ENCODE peak calls at places on chromosomes 11 and 22, in seven cellular contexts. One of them, this sample, is unnamed.
A peak's percentile ranks its signal among the peaks of the same experiment; 100 is the strongest.

GRCh38 chr22:27975381-27976013 is 56.4 kb upstream of the PITPNB start:
- DNase-seq in neuronal stem cell: no peak
- DNase-seq in A549: no peak
- DNase-seq in GM23248: peak; percentile 9
- DNase-seq in neural progenitor cell: no peak
- DNase-seq in H9: no peak
- DNase-seq in fibroblast of lung: no peak
- DNase-seq in this sample: no peak

GRCh38 chr11:118343981-118344521 is at the start of gene CD3G:
- DNase-seq in neuronal stem cell: no peak
- DNase-seq in A549: no peak
- DNase-seq in GM23248: no peak
- DNase-seq in neural progenitor cell: no peak
- DNase-seq in H9: no peak
- DNase-seq in fibroblast of lung: no peak
- DNase-seq in this sample: no peak

GRCh38 chr11:79253280-79253679 is 187.6 kb downstream of the TENM4 start:
- DNase-seq in neuronal stem cell: no peak
- DNase-seq in A549: no peak
- DNase-seq in GM23248: no peak
- DNase-seq in neural progenitor cell: peak; percentile 32
- DNase-seq in H9: no peak
- DNase-seq in fibroblast of lung: no peak
- DNase-seq in this sample: no peak

GRCh38 chr11:118152020-118152551 is 537 bp downstream of the SCN4B start:
- DNase-seq in neuronal stem cell: no peak
- DNase-seq in A549: no peak
- DNase-seq in GM23248: no peak
- DNase-seq in neural progenitor cell: no peak
- DNase-seq in H9: peak; percentile 44
- DNase-seq in fibroblast of lung: no peak
- DNase-seq in this sample: no peak

GRCh38 chr11:98561877-98562395 is 458.8 kb upstream of the CNTN5 start:
- DNase-seq in neuronal stem cell: no peak
- DNase-seq in A549: no peak
- DNase-seq in GM23248: no peak
- DNase-seq in neural progenitor cell: no peak
- DNase-seq in H9: no peak
- DNase-seq in fibroblast of lung: no peak
- DNase-seq in this sample: no peak

GRCh38 chr11:119593346-119593745 is 135.7 kb downstream of the NECTIN1 start:
- DNase-seq in neuronal stem cell: no peak
- DNase-seq in A549: no peak
- DNase-seq in GM23248: no peak
- DNase-seq in neural progenitor cell: no peak
- DNase-seq in H9: no peak
- DNase-seq in fibroblast of lung: no peak
- DNase-seq in this sample: no peak

GRCh38 chr11:121494355-121495099 is 41.8 kb upstream of the SORL1-AS1 start:
- DNase-seq in neuronal stem cell: no peak
- DNase-seq in A549: no peak
- DNase-seq in GM23248: no peak
- DNase-seq in neural progenitor cell: no peak
- DNase-seq in H9: no peak
- DNase-seq in fibroblast of lung: no peak
- DNase-seq in this sample: peak; percentile 39

GRCh38 chr11:93529707-93530467 is 13.3 kb downstream of the SMCO4 start:
- DNase-seq in neuronal stem cell: no peak
- DNase-seq in A549: no peak
- DNase-seq in GM23248: peak; percentile 57
- DNase-seq in neural progenitor cell: no peak
- DNase-seq in H9: no peak
- DNase-seq in fibroblast of lung: no peak
- DNase-seq in this sample: no peak

GRCh38 chr11:71251761-71252433 is 480 bp downstream of the SHANK2 start:
- DNase-seq in neuronal stem cell: peak; percentile 63
- DNase-seq in A549: peak; percentile 80
- DNase-seq in GM23248: peak; percentile 26
- DNase-seq in neural progenitor cell: peak; percentile 87
- DNase-seq in H9: peak; percentile 69
- DNase-seq in fibroblast of lung: no peak
- DNase-seq in this sample: peak; percentile 57

GRCh38 chr11:132028380-132029240 is 658.2 kb downstream of the NTM start:
- DNase-seq in neuronal stem cell: peak; percentile 18
- DNase-seq in A549: no peak
- DNase-seq in GM23248: peak; percentile 63
- DNase-seq in neural progenitor cell: peak; percentile 36
- DNase-seq in H9: peak; percentile 56
- DNase-seq in fibroblast of lung: peak; percentile 77
- DNase-seq in this sample: peak; percentile 72

GRCh38 chr11:45102361-45102809 is 44.1 kb upstream of the PRDM11 start:
- DNase-seq in neuronal stem cell: no peak
- DNase-seq in A549: no peak
- DNase-seq in GM23248: peak; percentile 27
- DNase-seq in neural progenitor cell: no peak
- DNase-seq in H9: no peak
- DNase-seq in fibroblast of lung: peak; percentile 46
- DNase-seq in this sample: no peak

GRCh38 chr22:17902960-17903359 is 121.4 kb downstream of the MICAL3 start:
- DNase-seq in neuronal stem cell: no peak
- DNase-seq in A549: no peak
- DNase-seq in GM23248: no peak
- DNase-seq in neural progenitor cell: no peak
- DNase-seq in H9: no peak
- DNase-seq in fibroblast of lung: no peak
- DNase-seq in this sample: no peak

GRCh38 chr11:94732617-94733292 is 35.4 kb upstream of the AMOTL1 start:
- DNase-seq in neuronal stem cell: no peak
- DNase-seq in A549: no peak
- DNase-seq in GM23248: peak; percentile 42
- DNase-seq in neural progenitor cell: no peak
- DNase-seq in H9: no peak
- DNase-seq in fibroblast of lung: peak; percentile 58
- DNase-seq in this sample: no peak

GRCh38 chr11:129814244-129814992 is 1.2 kb upstream of the TMEM45B start:
- DNase-seq in neuronal stem cell: no peak
- DNase-seq in A549: no peak
- DNase-seq in GM23248: no peak
- DNase-seq in neural progenitor cell: peak; percentile 6
- DNase-seq in H9: no peak
- DNase-seq in fibroblast of lung: no peak
- DNase-seq in this sample: peak; percentile 22

GRCh38 chr22:27386186-27386585 is 415.4 kb downstream of the MN1 start:
- DNase-seq in neuronal stem cell: no peak
- DNase-seq in A549: no peak
- DNase-seq in GM23248: no peak
- DNase-seq in neural progenitor cell: no peak
- DNase-seq in H9: peak; percentile 15
- DNase-seq in fibroblast of lung: no peak
- DNase-seq in this sample: peak; percentile 61

GRCh38 chr11:68780829-68781228 is 29.5 kb upstream of the TESMIN start:
- DNase-seq in neuronal stem cell: no peak
- DNase-seq in A549: no peak
- DNase-seq in GM23248: no peak
- DNase-seq in neural progenitor cell: peak; percentile 50
- DNase-seq in H9: peak; percentile 83
- DNase-seq in fibroblast of lung: no peak
- DNase-seq in this sample: peak; percentile 91

GRCh38 chr22:35601743-35602633 is 15.1 kb downstream of the MB start:
- DNase-seq in neuronal stem cell: no peak
- DNase-seq in A549: no peak
- DNase-seq in GM23248: peak; percentile 89
- DNase-seq in neural progenitor cell: no peak
- DNase-seq in H9: no peak
- DNase-seq in fibroblast of lung: peak; percentile 67
- DNase-seq in this sample: no peak

GRCh38 chr22:49549851-49550430 is 277.7 kb downstream of the BRD1 start:
- DNase-seq in neuronal stem cell: no peak
- DNase-seq in A549: no peak
- DNase-seq in GM23248: no peak
- DNase-seq in neural progenitor cell: no peak
- DNase-seq in H9: no peak
- DNase-seq in fibroblast of lung: no peak
- DNase-seq in this sample: no peak

GRCh38 chr11:35116762-35117588 is 22.0 kb upstream of the CD44 start:
- DNase-seq in neuronal stem cell: no peak
- DNase-seq in A549: no peak
- DNase-seq in GM23248: peak; percentile 33
- DNase-seq in neural progenitor cell: no peak
- DNase-seq in H9: no peak
- DNase-seq in fibroblast of lung: peak; percentile 77
- DNase-seq in this sample: no peak

GRCh38 chr11:35116245-35116644 is 22.7 kb upstream of the CD44 start:
- DNase-seq in neuronal stem cell: no peak
- DNase-seq in A549: no peak
- DNase-seq in GM23248: peak; percentile 14
- DNase-seq in neural progenitor cell: no peak
- DNase-seq in H9: no peak
- DNase-seq in fibroblast of lung: no peak
- DNase-seq in this sample: no peak

GRCh38 chr11:35114901-35115687 is 23.9 kb upstream of the CD44 start:
- DNase-seq in neuronal stem cell: no peak
- DNase-seq in A549: no peak
- DNase-seq in GM23248: no peak
- DNase-seq in neural progenitor cell: peak; percentile 38
- DNase-seq in H9: no peak
- DNase-seq in fibroblast of lung: no peak
- DNase-seq in this sample: no peak

GRCh38 chr11:35112846-35113105 is 26.2 kb upstream of the CD44 start:
- DNase-seq in neuronal stem cell: no peak
- DNase-seq in A549: no peak
- DNase-seq in GM23248: no peak
- DNase-seq in neural progenitor cell: no peak
- DNase-seq in H9: no peak
- DNase-seq in fibroblast of lung: no peak
- DNase-seq in this sample: no peak

DNA sequence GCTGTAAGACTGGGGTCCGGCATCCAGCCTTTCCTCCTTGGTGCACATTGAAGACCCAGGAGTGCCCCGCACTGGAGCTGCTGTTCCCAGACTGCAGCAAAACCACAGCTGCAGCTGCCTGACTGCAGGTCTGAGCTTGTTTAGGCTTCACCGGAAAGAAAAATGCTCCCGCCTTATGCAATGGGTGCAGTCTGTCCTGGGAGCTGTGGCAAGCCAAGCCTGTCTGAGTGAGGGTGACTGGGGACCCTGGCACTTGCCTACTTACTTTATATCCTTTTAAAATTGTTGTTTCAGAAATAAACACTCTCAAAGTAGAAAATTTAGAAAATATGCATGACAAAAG is 23.3 kb upstream of the CD44 start:
- DNase-seq in neuronal stem cell: no peak
- DNase-seq in A549: no peak
- DNase-seq in GM23248: no peak
- DNase-seq in neural progenitor cell: no peak
- DNase-seq in H9: no peak
- DNase-seq in fibroblast of lung: no peak
- DNase-seq in this sample: no peak
- H3K4me2 ChIP-seq in neuronal stem cell: no peak overlapping the region
- H3K4me2 ChIP-seq in A549: no peak overlapping the region
- H3K4me2 ChIP-seq in GM23248: no peak overlapping the region
- H3K4me2 ChIP-seq in neural progenitor cell: no peak overlapping the region
- H3K4me2 ChIP-seq in H9: no peak overlapping the region
- H3K4me2 ChIP-seq in fibroblast of lung: no peak overlapping the region
- H3K4me2 ChIP-seq in this sample: no peak overlapping the region

GRCh38 chr11:72700026-72700610 is 25.9 kb upstream of the PDE2A start:
- DNase-seq in neuronal stem cell: no peak
- DNase-seq in A549: no peak
- DNase-seq in GM23248: peak; percentile 90
- DNase-seq in neural progenitor cell: no peak
- DNase-seq in H9: no peak
- DNase-seq in fibroblast of lung: no peak
- DNase-seq in this sample: peak; percentile 89
- H3K4me2 ChIP-seq in neuronal stem cell: no peak overlapping the region
- H3K4me2 ChIP-seq in A549: no peak overlapping the region
- H3K4me2 ChIP-seq in GM23248: no peak overlapping the region
- H3K4me2 ChIP-seq in neural progenitor cell: no peak overlapping the region
- H3K4me2 ChIP-seq in H9: no peak overlapping the region
- H3K4me2 ChIP-seq in fibroblast of lung: no peak overlapping the region
- H3K4me2 ChIP-seq in this sample: no peak overlapping the region

DNA sequence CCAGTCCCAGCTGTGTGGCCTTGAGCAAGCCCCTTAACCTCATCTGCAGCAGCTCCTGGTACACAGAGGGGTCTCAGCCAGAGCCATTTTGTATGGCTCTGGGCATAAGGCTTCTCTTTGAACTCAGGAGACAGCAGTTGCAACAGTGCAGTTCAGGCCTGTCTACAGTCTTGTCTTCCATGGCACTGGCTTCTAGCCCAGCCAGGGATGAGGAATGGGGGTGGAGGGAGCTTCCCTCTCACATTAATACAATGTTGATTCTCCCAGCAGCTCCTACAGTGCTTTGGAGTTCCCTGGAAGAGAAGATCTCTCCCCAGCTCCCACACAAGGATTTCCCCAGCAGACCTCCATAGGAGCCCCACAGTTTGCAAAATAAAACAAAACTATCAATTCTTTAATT is 350.2 kb downstream of the BUD13 start:
- DNase-seq in neuronal stem cell: no peak
- DNase-seq in A549: no peak
- DNase-seq in GM23248: no peak
- DNase-seq in neural progenitor cell: no peak
- DNase-seq in H9: no peak
- DNase-seq in fibroblast of lung: no peak
- DNase-seq in this sample: no peak
- H3K4me2 ChIP-seq in neuronal stem cell: no peak overlapping the region
- H3K4me2 ChIP-seq in A549: no peak overlapping the region
- H3K4me2 ChIP-seq in GM23248: no peak overlapping the region
- H3K4me2 ChIP-seq in neural progenitor cell: no peak overlapping the region
- H3K4me2 ChIP-seq in H9: no peak overlapping the region
- H3K4me2 ChIP-seq in fibroblast of lung: no peak overlapping the region
- H3K4me2 ChIP-seq in this sample: no peak overlapping the region

DNA sequence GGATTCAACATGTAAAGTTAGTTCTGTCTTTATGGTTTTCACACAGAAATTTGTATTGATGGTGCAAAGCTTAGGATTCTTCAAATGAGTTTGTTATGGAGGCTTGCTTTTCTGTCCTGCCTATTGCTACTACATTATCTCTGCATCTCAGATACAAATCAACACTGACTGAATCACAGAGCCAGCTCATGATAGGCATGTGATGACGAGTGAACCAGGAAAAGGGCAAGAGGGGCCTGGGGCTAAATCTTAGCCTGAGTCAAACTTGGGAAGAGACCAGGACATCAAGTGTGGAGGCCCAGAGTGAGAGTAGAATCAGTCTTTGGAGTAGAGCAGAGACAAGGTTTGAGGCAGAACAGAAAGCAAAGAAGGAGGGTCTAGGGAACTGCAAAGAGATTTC is 107.1 kb upstream of the CD44 start:
- DNase-seq in neuronal stem cell: no peak
- DNase-seq in A549: no peak
- DNase-seq in GM23248: peak; percentile 79
- DNase-seq in neural progenitor cell: no peak
- DNase-seq in H9: no peak
- DNase-seq in fibroblast of lung: no peak
- DNase-seq in this sample: peak; percentile 63
- H3K4me2 ChIP-seq in neuronal stem cell: no peak overlapping the region
- H3K4me2 ChIP-seq in A549: peak overlapping the region; percentile 75
- H3K4me2 ChIP-seq in GM23248: peak overlapping the region; percentile 29
- H3K4me2 ChIP-seq in neural progenitor cell: no peak overlapping the region
- H3K4me2 ChIP-seq in H9: no peak overlapping the region
- H3K4me2 ChIP-seq in fibroblast of lung: no peak overlapping the region
- H3K4me2 ChIP-seq in this sample: no peak overlapping the region